ENCODE peak calls at places on chromosomes 2 and 18, in five cellular contexts. X, H, F, S and Z are unnamed samples.
A peak's percentile ranks its signal among the peaks of the same experiment; 100 is the strongest.

GRCh38 chr18:35917043-35917442 is 55.4 kb upstream of the RMP24 start:
- DNase-seq in X (peak; percentile 9), H (no peak), F (no peak), S (no peak), Z (no peak)

GRCh38 chr2:160581035-160581434 is 87.4 kb upstream of the RBMS1 start:
- DNase-seq in X (no peak), H (no peak), F (no peak), S (no peak), Z (no peak)

GRCh38 chr2:30732376-30732775 is 74.9 kb downstream of the CAPN13 start:
- DNase-seq in X (no peak), H (peak; percentile 57), F (no peak), S (no peak), Z (no peak)

GRCh38 chr2:236899945-236900640 is 185.6 kb upstream of the COPS8 start:
- DNase-seq in X (peak; percentile 42), H (no peak), F (no peak), S (no peak), Z (no peak)

GRCh38 chr2:108323619-108324018 is 34.9 kb downstream of the SULT1C2 start:
- DNase-seq in X (peak; percentile 76), H (no peak), F (no peak), S (no peak), Z (no peak)

GRCh38 chr2:135785032-135785431 is 43.4 kb downstream of the UBXN4 start:
- DNase-seq in X (no peak), H (no peak), F (no peak), S (peak; percentile 10), Z (no peak)

GRCh38 chr2:239858179-239858578 is 167.0 kb downstream of the NDUFA10 start:
- DNase-seq in X (no peak), H (no peak), F (peak; percentile 42), S (peak; percentile 11), Z (no peak)

GRCh38 chr2:105397959-105398521 is 811 bp downstream of the FHL2 start:
- DNase-seq in X (no peak), H (no peak), F (no peak), S (peak; percentile 57), Z (no peak)

GRCh38 chr2:101251844-101252407 is 760 bp upstream of the CNOT11 start:
- DNase-seq in X (peak; percentile 71), H (peak; percentile 63), F (peak; percentile 7), S (peak; percentile 2), Z (peak; percentile 60)

GRCh38 chr2:152510636-152511035 is 175.7 kb downstream of the FMNL2 start:
- DNase-seq in X (no peak), H (no peak), F (no peak), S (no peak), Z (no peak)

GRCh38 chr18:34493566-34494358 is 216.3 kb upstream of the DTNA start:
- DNase-seq in X (peak; percentile 71), H (no peak), F (peak; percentile 38), S (peak; percentile 10), Z (no peak)